ENCODE peak calls at places on chromosomes 11 and 22, in seven cellular contexts. B, J, K, S, Z, R and Q are unnamed samples.
A peak's percentile ranks its signal among the peaks of the same experiment; 100 is the strongest.

GRCh38 chr11:130472434-130472961 is 24.1 kb downstream of the ADAMTS15 start:
- DNase-seq in B (no peak), J (no peak), K (no peak), S (no peak), Z (no peak), R (no peak), Q (no peak)

GRCh38 chr11:63480039-63480438 is 10.9 kb downstream of the PLAAT5 start:
- DNase-seq in B (no peak), J (no peak), K (no peak), S (no peak), Z (no peak), R (no peak), Q (no peak)

GRCh38 chr22:27844656-27845602 is 43.4 kb upstream of the MN1 start:
- DNase-seq in B (no peak), J (no peak), K (no peak), S (no peak), Z (no peak), R (no peak), Q (no peak)

GRCh38 chr11:32056445-32056844 is 34.4 kb upstream of the RCN1 start:
- DNase-seq in B (peak; percentile 67), J (no peak), K (peak; percentile 22), S (no peak), Z (no peak), R (no peak), Q (no peak)

GRCh38 chr11:113896156-113896879 is 8.3 kb upstream of the HTR3B start:
- DNase-seq in B (peak; percentile 59), J (no peak), K (peak; percentile 23), S (no peak), Z (peak; percentile 70), R (peak; percentile 22), Q (no peak)

GRCh38 chr11:112128483-112129121 is 35.3 kb downstream of the IL18 start:
- DNase-seq in B (no peak), J (no peak), K (no peak), S (peak; percentile 93), Z (peak; percentile 43), R (peak; percentile 76), Q (peak; percentile 79)

GRCh38 chr11:61126266-61126665 is 24.0 kb downstream of the CD5 start:
- DNase-seq in B (no peak), J (no peak), K (no peak), S (no peak), Z (no peak), R (no peak), Q (no peak)

GRCh38 chr11:47186076-47186936 is at the start of gene PACSIN3:
- DNase-seq in B (peak; percentile 35), J (no peak), K (no peak), S (peak; percentile 52), Z (peak; percentile 16), R (peak; percentile 58), Q (peak; percentile 67)

GRCh38 chr11:123202155-123202714 is 7.2 kb upstream of the CLMP start:
- DNase-seq in B (no peak), J (no peak), K (no peak), S (no peak), Z (no peak), R (no peak), Q (no peak)

GRCh38 chr22:45866398-45867117 is 110.4 kb downstream of the WNT7B start:
- DNase-seq in B (no peak), J (no peak), K (no peak), S (no peak), Z (no peak), R (no peak), Q (no peak)

GRCh38 chr11:101346591-101346990 is 217.0 kb upstream of the PGR start:
- DNase-seq in B (no peak), J (no peak), K (no peak), S (peak; percentile 54), Z (no peak), R (no peak), Q (no peak)

GRCh38 chr11:129849447-129850130 is 33.9 kb downstream of the TMEM45B start:
- DNase-seq in B (no peak), J (no peak), K (no peak), S (no peak), Z (no peak), R (no peak), Q (no peak)

GRCh38 chr11:37451903-37452302 is 853.9 kb upstream of the RAG2 start:
- DNase-seq in B (no peak), J (no peak), K (no peak), S (no peak), Z (no peak), R (no peak), Q (no peak)

GRCh38 chr22:48428556-48429371 is 1398.9 kb downstream of the BRD1 start:
- DNase-seq in B (no peak), J (no peak), K (no peak), S (no peak), Z (no peak), R (peak; percentile 54), Q (peak; percentile 31)

GRCh38 chr22:34567367-34567766 is 498.6 kb upstream of the ISX start:
- DNase-seq in B (no peak), J (no peak), K (no peak), S (no peak), Z (no peak), R (no peak), Q (no peak)

GRCh38 chr22:30982501-30982900 is 13.4 kb downstream of the TUG1 start:
- DNase-seq in B (no peak), J (no peak), K (no peak), S (no peak), Z (no peak), R (no peak), Q (no peak)

GRCh38 chr11:42023267-42023666 is 563.8 kb upstream of the LRRC4C start:
- DNase-seq in B (no peak), J (no peak), K (no peak), S (no peak), Z (no peak), R (no peak), Q (no peak)

GRCh38 chr11:65027213-65028067 is at the start of gene SNX15:
- DNase-seq in B (peak; percentile 98), J (peak; percentile 91), K (peak; percentile 97), S (peak; percentile 89), Z (peak; percentile 97), R (peak; percentile 97), Q (peak; percentile 97)

GRCh38 chr11:130737041-130737830 is 179.0 kb downstream of the SNX19 start:
- DNase-seq in B (no peak), J (no peak), K (no peak), S (no peak), Z (no peak), R (no peak), Q (no peak)

GRCh38 chr11:65653229-65654225 is 9.2 kb downstream of the RELA start:
- DNase-seq in B (no peak), J (no peak), K (no peak), S (no peak), Z (no peak), R (no peak), Q (peak; percentile 52)

GRCh38 chr22:46108564-46109473 is 41.5 kb upstream of the PPARA start:
- DNase-seq in B (peak; percentile 23), J (no peak), K (no peak), S (no peak), Z (no peak), R (peak; percentile 73), Q (no peak)

GRCh38 chr11:92269021-92269420 is 44.4 kb downstream of the FAT3 start:
- DNase-seq in B (no peak), J (no peak), K (no peak), S (peak; percentile 50), Z (no peak), R (peak; percentile 77), Q (no peak)

GRCh38 chr11:86149813-86150212 is 80.9 kb upstream of the PICALM start:
- DNase-seq in B (no peak), J (no peak), K (no peak), S (no peak), Z (no peak), R (no peak), Q (no peak)

GRCh38 chr22:36411589-36412258 is 24.0 kb upstream of the MYH9 start:
- DNase-seq in B (no peak), J (no peak), K (peak; percentile 32), S (no peak), Z (no peak), R (no peak), Q (no peak)

GRCh38 chr22:31087744-31088215 is 6.7 kb downstream of the SMTN start:
- DNase-seq in B (no peak), J (no peak), K (no peak), S (no peak), Z (no peak), R (no peak), Q (no peak)

GRCh38 chr22:50150161-50151129 is 20.1 kb upstream of the PANX2 start:
- DNase-seq in B (no peak), J (no peak), K (no peak), S (no peak), Z (no peak), R (no peak), Q (no peak)

GRCh38 chr11:24312464-24313238 is 184.2 kb upstream of the LUZP2 start:
- DNase-seq in B (no peak), J (no peak), K (peak; percentile 9), S (no peak), Z (no peak), R (no peak), Q (no peak)

GRCh38 chr22:20748820-20749428 is 25.0 kb upstream of the SERPIND1 start:
- DNase-seq in B (no peak), J (no peak), K (no peak), S (no peak), Z (no peak), R (no peak), Q (no peak)